ENCODE peak calls at places on chromosome 4, in nine cellular contexts. W is epithelial cell of prostate; J is activated T-helper 2 cell treated with anti-CD3 and anti-CD28 coated beads, Interferon-gamma antibody, Interleukin-2, Interleukin-4, amounts not matched to agents 10 μg/mL and 5 μg/mL and 100 μg/mL, durations not matched to agents 14 hours and 24 hours and 36 hours; K is neural progenitor cell; F is fibroblast of the aortic adventitia; I is activated gamma-delta T cell treated with anti-CD3 and anti-CD28 coated beads, Interleukin-2, amount 50 U/mL, for 16 hours; E is HS-27A; G is activated T-helper 1 cell treated with anti-CD3 and anti-CD28 coated beads, Interleukin-12 subunit alpha, Interleukin-12 subunit beta, Interleukin-2, Interleukin-4 antibody, amounts not matched to agents 30 ng/mL and 10 ng/mL and 1 ng/mL, durations not matched to agents 14 hours and 24 hours and 36 hours; O is Right ventricle myocardium superior. T is an unnamed sample.

GRCh38 chr4:78776729-78777555 is 792 bp downstream of the BMP2K start:
- DNase-seq in W (peak), J (peak), K (peak), F (peak), I (peak), E (peak), G (peak), O (peak), T (no peak)

GRCh38 chr4:51906167-51906647 is 63.3 kb downstream of the DCUN1D4 start:
- DNase-seq in W (no peak), J (no peak), K (no peak), F (no peak), I (no peak), E (no peak), G (no peak), O (no peak), T (no peak)

GRCh38 chr4:8732681-8733243 is 138.9 kb downstream of the HMX1 start:
- DNase-seq in W (no peak), J (no peak), K (no peak), F (no peak), I (no peak), E (no peak), G (no peak), O (no peak), T (no peak)

GRCh38 chr4:150402968-150403367 is 179.0 kb upstream of the MAB21L2 start:
- DNase-seq in W (no peak), J (no peak), K (peak), F (no peak), I (no peak), E (no peak), G (no peak), O (peak), T (no peak)

GRCh38 chr4:183057255-183057654 is 41.8 kb upstream of the WWC2 start:
- DNase-seq in W (no peak), J (no peak), K (no peak), F (no peak), I (no peak), E (no peak), G (no peak), O (no peak), T (no peak)

GRCh38 chr4:182752158-182752910 is 164.9 kb downstream of the DCTD start:
- DNase-seq in W (no peak), J (no peak), K (peak), F (peak), I (no peak), E (peak), G (no peak), O (no peak), T (peak)

GRCh38 chr4:52234539-52235174 is 183.6 kb downstream of the SPATA18 start:
- DNase-seq in W (no peak), J (no peak), K (peak), F (peak), I (no peak), E (peak), G (no peak), O (no peak), T (peak)

GRCh38 chr4:37685726-37686372 is 327 bp downstream of the RELL1 start:
- DNase-seq in W (no peak), J (peak), K (peak), F (no peak), I (peak), E (peak), G (peak), O (no peak), T (no peak)

GRCh38 chr4:48967626-48968025 is 18.4 kb upstream of the CWH43 start:
- DNase-seq in W (peak), J (no peak), K (peak), F (peak), I (no peak), E (no peak), G (no peak), O (no peak), T (no peak)

GRCh38 chr4:137545461-137545861 is 13.2 kb upstream of the PCDH18 start:
- DNase-seq in W (no peak), J (no peak), K (peak), F (peak), I (no peak), E (no peak), G (no peak), O (no peak), T (no peak)

GRCh38 chr4:94711635-94712034 is 46.1 kb upstream of the BMPR1B start:
- DNase-seq in W (no peak), J (no peak), K (no peak), F (no peak), I (no peak), E (no peak), G (no peak), O (no peak), T (no peak)

GRCh38 chr4:14790487-14790886 is 211.8 kb upstream of the CPEB2 start:
- DNase-seq in W (no peak), J (no peak), K (no peak), F (no peak), I (no peak), E (no peak), G (no peak), O (no peak), T (no peak)

GRCh38 chr4:41236046-41236445 is 20.7 kb upstream of the UCHL1 start:
- DNase-seq in W (no peak), J (no peak), K (no peak), F (peak), I (no peak), E (no peak), G (no peak), O (no peak), T (no peak)

GRCh38 chr4:165207016-165207430 is 338 bp upstream of the KLHL2 start:
- DNase-seq in W (no peak), J (no peak), K (peak), F (peak), I (no peak), E (no peak), G (no peak), O (no peak), T (no peak)

GRCh38 chr4:10106421-10107039 is 10.1 kb downstream of the WDR1 start:
- DNase-seq in W (peak), J (peak), K (no peak), F (peak), I (peak), E (peak), G (peak), O (peak), T (peak)

GRCh38 chr4:151031831-151032605 is 16.9 kb upstream of the LRBA start:
- DNase-seq in W (peak), J (no peak), K (no peak), F (peak), I (no peak), E (no peak), G (no peak), O (no peak), T (no peak)

GRCh38 chr4:68906238-68907137 is 45.1 kb downstream of the UGT2A3 start:
- DNase-seq in W (no peak), J (no peak), K (peak), F (peak), I (no peak), E (no peak), G (no peak), O (no peak), T (no peak)

GRCh38 chr4:154160925-154161324 is 330.7 kb downstream of the DCHS2 start:
- DNase-seq in W (no peak), J (no peak), K (no peak), F (peak), I (no peak), E (no peak), G (no peak), O (no peak), T (no peak)

GRCh38 chr4:10123227-10124101 is 6.9 kb upstream of the WDR1 start:
- DNase-seq in W (no peak), J (no peak), K (peak), F (peak), I (no peak), E (no peak), G (no peak), O (peak), T (no peak)

GRCh38 chr4:127852661-127853060 is 28.0 kb upstream of the PLK4 start:
- DNase-seq in W (no peak), J (no peak), K (no peak), F (no peak), I (no peak), E (no peak), G (no peak), O (no peak), T (no peak)

GRCh38 chr4:80101086-80101767 is 28.2 kb upstream of the ANTXR2 start:
- DNase-seq in W (no peak), J (no peak), K (no peak), F (no peak), I (no peak), E (no peak), G (no peak), O (no peak), T (no peak)

GRCh38 chr4:7813674-7814073 is 126.0 kb downstream of the AFAP1 start:
- DNase-seq in W (no peak), J (no peak), K (no peak), F (peak), I (no peak), E (no peak), G (no peak), O (no peak), T (peak)

GRCh38 chr4:163137581-163137980 is 29.1 kb downstream of the NAF1 start:
- DNase-seq in W (no peak), J (no peak), K (no peak), F (no peak), I (no peak), E (no peak), G (no peak), O (no peak), T (peak)

GRCh38 chr4:88144866-88145300 is 13.6 kb downstream of the ABCG2 start:
- DNase-seq in W (peak), J (no peak), K (no peak), F (no peak), I (no peak), E (no peak), G (no peak), O (no peak), T (no peak)

GRCh38 chr4:95625020-95625419 is 76.2 kb upstream of the UNC5C start:
- DNase-seq in W (no peak), J (no peak), K (no peak), F (no peak), I (no peak), E (no peak), G (no peak), O (no peak), T (no peak)

GRCh38 chr4:118994030-118994429 is 105.4 kb downstream of the SYNPO2 start:
- DNase-seq in W (no peak), J (no peak), K (no peak), F (no peak), I (no peak), E (no peak), G (no peak), O (no peak), T (no peak)

GRCh38 chr4:184384056-184384809 is 90.1 kb downstream of the IRF2 start:
- DNase-seq in W (peak), J (no peak), K (peak), F (peak), I (no peak), E (peak), G (no peak), O (peak), T (peak)

GRCh38 chr4:16050669-16051068 is 33.2 kb downstream of the PROM1 start:
- DNase-seq in W (no peak), J (no peak), K (no peak), F (no peak), I (no peak), E (no peak), G (no peak), O (no peak), T (no peak)

T was measured in non-pigmented ciliary epithelial cell.